ENCODE peak calls at places on chromosomes 1 and 21, in four cellular contexts. I is lung, M is ovary, J is adrenal gland. V is an unnamed sample. For H3K4me1, the result is how much of the 10 kb centered on the place peaks cover.

GRCh38 chr1:77370588-77371306 is 88.9 kb downstream of the AK5 start:
- DNase-seq in I (no peak), M (no peak), J (no peak), V (no peak)

GRCh38 chr1:8595919-8596318 is 221.5 kb downstream of the RERE start:
- DNase-seq in I (no peak), M (no peak), J (no peak), V (no peak)

GRCh38 chr21:41501919-41502318 is 6.0 kb downstream of the TMPRSS2 start:
- DNase-seq in I (no peak), M (no peak), J (no peak), V (no peak)

GRCh38 chr1:36223373-36223995 is 759 bp upstream of the THRAP3 start:
- DNase-seq in I (no peak), M (no peak), J (peak), V (no peak)

GRCh38 chr1:160607051-160608032 is 28.0 kb upstream of the CD84 start:
- DNase-seq in I (peak), M (no peak), J (peak), V (peak)

GRCh38 chr1:175443332-175443731 is 250.8 kb upstream of the KIAA0040 start:
- DNase-seq in I (no peak), M (no peak), J (no peak), V (no peak)

GRCh38 chr1:34332996-34333395 is 156.3 kb downstream of the C1orf94 start:
- DNase-seq in I (no peak), M (no peak), J (peak), V (no peak)

GRCh38 chr1:210748796-210749195 is 385.2 kb downstream of the KCNH1 start:
- DNase-seq in I (no peak), M (no peak), J (no peak), V (no peak)

GRCh38 chr21:34351786-34352241 is 12.0 kb upstream of the KCNE2 start:
- DNase-seq in I (no peak), M (no peak), J (peak), V (peak)

GRCh38 chr1:157490337-157491165 is 61.8 kb downstream of the FCRL5 start:
- DNase-seq in I (peak), M (peak), J (peak), V (peak)

GRCh38 chr1:232066521-232066920 is 439.9 kb downstream of the DISC1 start:
- DNase-seq in I (no peak), M (no peak), J (no peak), V (no peak)

GRCh38 chr1:5941671-5942070 is 50.6 kb downstream of the NPHP4 start:
- DNase-seq in I (no peak), M (no peak), J (no peak), V (no peak)

GRCh38 chr1:150836129-150836773 is 28.2 kb upstream of the CTSK start:
- DNase-seq in I (no peak), M (no peak), J (no peak), V (no peak)

GRCh38 chr1:113579256-113580018 is 179.8 kb downstream of the PHTF1 start:
- DNase-seq in I (no peak), M (no peak), J (no peak), V (no peak)

GRCh38 chr1:182259963-182260362 is 131.6 kb downstream of the GLUL start:
- DNase-seq in I (no peak), M (no peak), J (no peak), V (no peak)

GRCh38 chr1:16886860-16887605 is 8.7 kb upstream of the RNU1-2 start:
- DNase-seq in I (no peak), M (no peak), J (no peak), V (no peak)

GRCh38 chr1:53669511-53670191 is 69.3 kb downstream of the GLIS1 start:
- DNase-seq in I (no peak), M (no peak), J (no peak), V (no peak)

GRCh38 chr1:45187735-45188134 is 18.7 kb downstream of the ZSWIM5 start:
- DNase-seq in I (no peak), M (no peak), J (no peak), V (no peak)

GRCh38 chr1:43172532-43172972 is 422 bp downstream of the CFAP57 start:
- DNase-seq in I (peak), M (peak), J (peak), V (peak)

GRCh38 chr1:42926870-42927242 is 31.8 kb downstream of the SLC2A1 start:
- DNase-seq in I (no peak), M (no peak), J (no peak), V (no peak)

GRCh38 chr1:211648336-211648735 is 27.1 kb downstream of the NEK2 start:
- DNase-seq in I (no peak), M (no peak), J (peak), V (peak)

GRCh38 chr1:29211086-29212030 is 19.4 kb downstream of the MECR start:
- DNase-seq in I (no peak), M (no peak), J (no peak), V (no peak)

GRCh38 chr1:41368384-41368783 is 7.2 kb downstream of the FOXO6 start:
- DNase-seq in I (no peak), M (peak), J (no peak), V (no peak)

GRCh38 chr1:58909162-58909560 is 125.3 kb upstream of the JUN start:
- DNase-seq in I (no peak), M (no peak), J (no peak), V (no peak)

GRCh38 chr1:112386024-112386723 is 9.8 kb upstream of the CTTNBP2NL start:
- DNase-seq in I (no peak), M (no peak), J (no peak), V (no peak)

GRCh38 chr1:55443175-55443933 is 228.2 kb upstream of the USP24 start:
- DNase-seq in I (peak), M (peak), J (peak), V (peak)

GRCh38 chr1:109113787-109114568 is at the start of gene ELAPOR1:
- DNase-seq in I (peak), M (peak), J (peak), V (peak)

GRCh38 chr1:112674986-112675727 is 698 bp downstream of the MOV10 start:
- DNase-seq in I (no peak), M (peak), J (peak), V (peak)

GRCh38 chr21:18499761-18500376 is 96.3 kb upstream of the TMPRSS15 start:
- DNase-seq in I (no peak), M (no peak), J (peak), V (no peak)

GRCh38 chr1:118223426-118223825 is 38.4 kb upstream of the SPAG17 start:
- DNase-seq in I (no peak), M (no peak), J (no peak), V (no peak)

GRCh38 chr1:229204863-229205777 is 65.8 kb upstream of the RAB4A start:
- DNase-seq in I (no peak), M (peak), J (peak), V (no peak)

GRCh38 chr21:15057290-15057689 is 7.5 kb downstream of the NRIP1 start:
- DNase-seq in I (no peak), M (no peak), J (no peak), V (no peak)

GRCh38 chr1:115679141-115679611 is 37.4 kb downstream of the VANGL1 start:
- DNase-seq in I (no peak), M (peak), J (peak), V (no peak)

GRCh38 chr1:2111674-2112035 is 61.4 kb downstream of the PRKCZ start:
- DNase-seq in I (no peak), M (no peak), J (no peak), V (no peak)

GRCh38 chr1:93426183-93426582 is 21.7 kb upstream of the FNBP1L start:
- DNase-seq in I (no peak), M (no peak), J (no peak), V (no peak)
- H3K27ac ChIP-seq in I (no peak), M (no peak), J (no peak), V (no peak)

GRCh38 chr1:201599548-201599947 is 60.6 kb downstream of the NAV1 start:
- DNase-seq in I (no peak), M (no peak), J (no peak), V (no peak)
- H3K4me1 ChIP-seq in I (under half), M (under half), J (under half), V (under half)

DNA sequence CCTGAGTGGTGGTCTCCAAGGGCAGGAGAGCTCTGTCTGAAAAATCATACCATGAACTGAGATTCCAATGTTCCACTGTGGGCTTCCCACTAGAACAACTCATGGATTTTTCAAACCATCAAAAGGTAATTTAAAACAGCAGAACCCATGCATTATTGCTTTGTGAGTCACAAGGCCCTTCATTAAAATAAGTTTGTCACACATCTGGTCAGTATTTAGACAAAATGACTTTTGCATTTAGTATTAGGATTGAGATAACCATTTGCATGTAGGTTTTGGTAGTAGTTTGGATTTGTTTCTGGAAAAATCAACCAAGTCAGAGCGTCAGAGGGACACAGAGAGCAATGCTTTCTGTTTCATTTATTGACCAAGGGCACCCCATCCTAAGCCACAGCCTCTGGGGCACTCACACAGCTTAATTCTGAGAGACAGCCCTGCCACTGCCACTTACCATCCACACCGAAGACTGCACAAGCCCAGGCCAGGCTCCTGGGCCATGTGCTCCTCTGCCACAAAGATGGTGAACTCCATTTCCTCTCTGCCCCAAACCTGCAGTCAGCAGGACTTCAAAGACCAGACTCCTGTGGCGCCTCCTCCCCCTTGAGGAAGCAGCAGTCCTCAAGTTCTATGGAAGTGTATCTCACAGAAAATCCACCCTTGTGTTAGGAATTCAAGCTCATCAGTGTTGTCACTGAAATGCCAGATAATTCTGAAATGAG is 132.6 kb upstream of the DUSP10 start:
- DNase-seq in I (no peak), M (no peak), J (no peak), V (no peak)
- TF ChIP-seq CTCF in I (no peak), M (no peak), J (no peak), V (no peak)

GRCh38 chr1:12556368-12556930 is 61.6 kb downstream of the DHRS3 start:
- DNase-seq in I (peak), M (peak), J (peak), V (no peak)
- H3K27ac ChIP-seq in I (peak), M (peak), J (peak), V (no peak)

GRCh38 chr1:207007352-207008033 is 25.1 kb downstream of the C1orf116 start:
- DNase-seq in I (peak), M (no peak), J (peak), V (no peak)
- H3K4me1 ChIP-seq in I (under half), M (under half), J (under half), V (under half)

DNA sequence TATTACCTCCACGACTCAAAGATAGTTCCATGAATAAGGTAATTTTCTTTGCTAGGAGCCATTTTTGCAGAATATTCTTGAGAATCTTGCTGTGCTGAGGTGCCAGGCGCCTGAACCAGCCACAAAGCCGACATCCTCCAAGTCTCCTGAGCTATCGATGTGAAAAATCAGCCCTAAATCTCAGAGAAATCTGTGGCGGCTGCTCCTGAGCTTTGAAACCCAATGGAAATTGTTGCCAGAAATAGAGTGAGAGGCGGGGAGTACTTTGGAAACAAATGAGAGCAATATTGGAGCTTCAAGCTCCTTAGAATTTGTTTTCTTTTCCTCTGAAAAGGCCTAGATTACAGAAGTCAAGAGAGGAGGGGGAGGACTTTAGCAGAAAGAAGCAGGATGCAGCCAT is 6.3 kb downstream of the CAMK1G start:
- DNase-seq in I (no peak), M (no peak), J (no peak), V (no peak)
- TF ChIP-seq CTCF in I (no peak), M (no peak), J (no peak), V (no peak)

DNA sequence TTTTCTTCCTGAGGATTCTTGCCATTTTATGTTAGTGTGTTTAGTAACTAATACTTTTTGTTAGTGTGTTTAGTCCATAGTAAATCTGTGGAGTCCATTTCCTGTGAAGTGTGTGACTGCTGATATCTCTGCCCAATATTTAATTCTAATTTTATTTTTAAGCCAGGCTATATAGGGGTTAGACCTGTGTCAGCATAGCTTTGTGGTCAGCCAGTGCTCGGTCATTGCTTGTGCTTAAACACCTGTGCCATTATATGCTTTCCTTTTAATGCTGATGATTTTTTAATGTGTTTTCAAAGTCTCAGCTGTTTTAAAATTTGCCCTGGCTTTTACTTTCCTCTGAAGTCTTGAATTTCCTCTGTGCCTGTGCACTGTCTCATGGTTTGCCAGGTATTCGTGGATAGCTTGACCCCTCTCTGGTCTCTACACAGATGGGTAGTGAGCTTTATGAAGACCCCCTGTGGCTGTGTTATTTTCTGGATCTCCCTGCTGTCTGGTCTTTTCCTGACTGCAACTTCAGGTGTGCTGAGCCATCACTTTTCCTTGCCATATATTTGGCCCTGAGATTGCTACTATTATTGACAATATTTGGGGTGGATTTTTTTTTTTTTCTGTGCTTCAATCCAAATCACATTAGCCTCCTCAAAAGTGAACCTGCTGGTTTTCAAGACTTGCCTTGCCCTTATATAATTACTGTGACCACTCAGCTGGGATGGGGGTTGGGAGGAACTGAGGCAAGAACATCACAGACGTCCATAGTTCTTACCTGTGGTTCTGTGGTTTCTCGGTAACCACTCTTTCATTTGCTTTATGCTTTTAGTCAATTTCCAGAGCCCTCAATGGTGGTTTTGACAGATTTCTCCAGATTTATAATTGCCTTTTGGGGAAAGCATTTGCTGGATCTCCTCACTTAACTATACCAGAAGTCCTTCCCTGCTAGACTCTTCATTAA is 59.6 kb downstream of the RPS6KC1 start:
- DNase-seq in I (no peak), M (no peak), J (no peak), V (no peak)
- H3K27ac ChIP-seq in I (no peak), M (no peak), J (no peak), V (no peak)

GRCh38 chr1:20787100-20787774 is at the start of gene HP1BP3:
- DNase-seq in I (peak), M (peak), J (peak), V (peak)

GRCh38 chr1:20785907-20786309 is 1.2 kb downstream of the HP1BP3 start:
- DNase-seq in I (no peak), M (no peak), J (no peak), V (no peak)

GRCh38 chr1:20786310-20787099 is 602 bp downstream of the HP1BP3 start:
- DNase-seq in I (peak), M (peak), J (peak), V (peak)

GRCh38 chr1:20788489-20788795 is 1.3 kb upstream of the HP1BP3 start:
- DNase-seq in I (no peak), M (no peak), J (no peak), V (no peak)

DNA sequence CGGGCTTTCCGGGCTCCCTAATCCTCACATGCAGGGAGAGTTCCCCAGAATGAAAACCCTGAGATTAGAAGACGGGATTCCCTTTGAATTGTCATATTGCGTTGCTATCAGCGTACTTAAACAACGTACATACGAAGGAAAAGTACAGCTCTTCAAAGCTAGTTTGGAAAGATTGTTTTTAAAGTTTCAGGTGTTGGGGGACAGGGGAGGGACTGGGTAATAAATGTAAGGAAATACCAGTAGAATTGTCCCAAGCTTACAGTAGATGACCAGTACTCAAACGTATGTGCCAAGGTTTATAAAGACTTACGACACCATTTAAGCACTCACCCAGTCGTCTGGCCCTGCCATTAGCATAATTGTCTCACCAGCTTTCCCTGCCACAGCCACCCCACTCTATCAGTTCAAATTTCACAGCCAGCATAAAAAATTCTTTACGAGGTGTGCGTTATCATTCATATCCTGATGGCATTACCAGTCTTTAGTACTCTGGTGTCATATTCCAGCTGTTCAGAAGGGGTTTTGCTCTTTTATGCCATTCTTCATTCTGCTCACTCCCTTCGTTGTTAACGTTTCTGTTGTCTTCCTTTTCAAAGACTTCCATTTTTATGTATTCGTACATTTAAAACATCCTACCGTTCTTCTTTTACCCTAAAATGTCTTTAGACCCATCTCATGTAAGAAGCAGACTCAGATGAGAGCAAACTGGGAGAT is 825 bp upstream of the HP1BP3 start:
- DNase-seq in I (no peak), M (no peak), J (peak), V (peak)
- H3K4me1 ChIP-seq in I (under half), M (under half), J (under half), V (under half)

DNA sequence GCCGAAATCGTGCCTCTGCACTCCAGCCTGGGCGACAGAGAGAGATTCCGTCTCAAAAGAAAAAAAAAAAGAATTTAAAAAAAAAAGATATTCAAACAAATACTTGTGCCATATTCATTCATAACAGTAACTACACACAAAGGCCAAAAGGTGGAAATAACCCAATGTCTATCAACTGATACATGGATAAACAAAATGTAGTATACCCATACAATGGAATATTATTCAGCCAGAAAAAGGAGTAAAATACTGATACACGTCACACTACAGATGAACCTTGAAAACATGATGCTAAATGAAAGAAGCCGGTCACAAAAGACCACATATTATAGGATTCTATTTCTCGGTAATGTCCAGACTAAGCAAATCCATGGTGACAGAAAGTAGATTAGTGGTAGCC is 109.4 kb upstream of the SOD1 start:
- DNase-seq in I (no peak), M (no peak), J (no peak), V (no peak)
- TF ChIP-seq CTCF in I (no peak), M (no peak), J (no peak), V (no peak)